ENCODE peak calls at places on chromosomes 4 and X, in four cellular contexts. E, H, Q and V are unnamed samples.

GRCh38 chr4:108849611-108850406 is 87.0 kb upstream of the ETNPPL start:
- DNase-seq in Q (no peak), H (peak; percentile 47), E (peak; percentile 76), V (no peak)

GRCh38 chrX:22063284-22063683 is 31.2 kb downstream of the PHEX start:
- DNase-seq in Q (no peak), H (no peak), E (no peak), V (no peak)

GRCh38 chr4:186020793-186021407 is 48.1 kb upstream of the TLR3 start:
- DNase-seq in H (no peak), E (no peak), Q (no peak), V (no peak)

GRCh38 chrX:136745215-136746173 is 35.2 kb downstream of the ARHGEF6 start:
- DNase-seq in H (peak; percentile 52), E (no peak), Q (no peak), V (no peak)

GRCh38 chr4:7756071-7756470 is 183.6 kb downstream of the AFAP1 start:
- DNase-seq in Q (no peak), H (no peak), E (no peak), V (no peak)

GRCh38 chrX:2385224-2385623 is 115.6 kb downstream of the DHRSX start:
- DNase-seq in Q (no peak), E (peak; percentile 89), H (peak; percentile 87), V (no peak)

GRCh38 chrX:140710710-140711109 is 1.2 kb downstream of the LINC00632 start:
- DNase-seq in E (no peak), Q (no peak), H (no peak), V (no peak)

GRCh38 chr4:138390286-138390685 is 148.1 kb upstream of the SLC7A11 start:
- DNase-seq in E (no peak), Q (no peak), H (peak; percentile 3), V (no peak)

GRCh38 chr4:116531026-116531425 is 554.4 kb downstream of the TRAM1L1 start:
- DNase-seq in E (no peak), Q (no peak), H (no peak), V (no peak)

GRCh38 chrX:111010151-111010550 is 85.8 kb upstream of the PAK3 start:
- DNase-seq in H (no peak), E (no peak), Q (no peak), V (no peak)

GRCh38 chrX:13151806-13152510 is 107.5 kb upstream of the FAM9C start:
- DNase-seq in E (peak; percentile 34), Q (no peak), H (no peak), V (no peak)

GRCh38 chr4:7183161-7183560 is 9.2 kb upstream of the SORCS2 start:
- DNase-seq in Q (no peak), H (peak; percentile 85), E (no peak), V (no peak)

GRCh38 chrX:23394421-23394820 is 59.8 kb downstream of the PTCHD1 start:
- DNase-seq in Q (no peak), H (no peak), E (peak; percentile 4), V (no peak)

GRCh38 chrX:103404225-103405008 is 28.1 kb downstream of the BEX3 start:
- DNase-seq in Q (peak; percentile 29), H (no peak), E (peak; percentile 75), V (peak; percentile 87)

GRCh38 chrX:47266643-47267042 is 33.8 kb downstream of the USP11 start:
- DNase-seq in H (no peak), Q (no peak), E (no peak), V (no peak)

GRCh38 chr4:147511005-147511660 is 30.2 kb downstream of the EDNRA start:
- DNase-seq in H (peak; percentile 26), Q (no peak), E (no peak), V (no peak)

GRCh38 chrX:104922206-104922621 is 298.3 kb downstream of the TEX13A start:
- DNase-seq in H (peak; percentile 88), Q (peak; percentile 26), E (peak; percentile 58), V (peak; percentile 77)

GRCh38 chr4:150264595-150265141 is 186.4 kb downstream of the DCLK2 start:
- DNase-seq in H (no peak), E (no peak), Q (no peak), V (no peak)

GRCh38 chrX:373641-374471 is 12.9 kb downstream of the PPP2R3B start:
- DNase-seq in Q (no peak), H (peak; percentile 90), E (no peak), V (no peak)

GRCh38 chr4:11650801-11651596 is 222.3 kb upstream of the HS3ST1 start:
- DNase-seq in Q (no peak), E (peak; percentile 4), H (no peak), V (no peak)

GRCh38 chr4:59655996-59656395 is 1544.1 kb upstream of the ADGRL3 start:
- DNase-seq in E (no peak), H (no peak), Q (no peak), V (no peak)

GRCh38 chr4:108919229-108919893 is 156.5 kb upstream of the ETNPPL start:
- DNase-seq in H (no peak), E (no peak), Q (no peak), V (no peak)

GRCh38 chrX:148624951-148625350 is 124.5 kb downstream of the AFF2 start:
- DNase-seq in Q (no peak), E (no peak), H (no peak), V (no peak)

GRCh38 chr4:39729557-39729956 is 31.6 kb downstream of the UBE2K start:
- DNase-seq in Q (no peak), H (peak; percentile 18), E (peak; percentile 32), V (no peak)

GRCh38 chrX:31449975-31450374 is 378.1 kb upstream of the FTHL17 start:
- DNase-seq in Q (no peak), H (no peak), E (no peak), V (no peak)

GRCh38 chr4:114318309-114318708 is 280.3 kb upstream of the UGT8 start:
- DNase-seq in E (no peak), Q (no peak), H (no peak), V (no peak)

GRCh38 chr4:9832640-9833039 is 51.2 kb downstream of the DRD5 start:
- DNase-seq in Q (no peak), E (no peak), H (no peak), V (no peak)

GRCh38 chr4:53956053-53956452 is 108.4 kb downstream of the CHIC2 start:
- DNase-seq in H (no peak), Q (no peak), E (no peak), V (no peak)

GRCh38 chrX:617891-618290 is 12.7 kb upstream of the SHOX start:
- DNase-seq in Q (no peak), E (no peak), H (no peak), V (no peak)

GRCh38 chrX:10021461-10022272 is 54.5 kb downstream of the CLDN34 start:
- DNase-seq in Q (no peak), E (no peak), H (no peak), V (no peak)

GRCh38 chr4:72312032-72312650 is 256.9 kb downstream of the ADAMTS3 start:
- DNase-seq in E (peak; percentile 97), Q (peak; percentile 46), H (no peak), V (peak; percentile 17)

GRCh38 chr4:62881901-62882300 is 1527.3 kb downstream of the TECRL start:
- DNase-seq in E (no peak), H (no peak), Q (no peak), V (no peak)

GRCh38 chr4:189940178-189941004 is at the start of gene FRG1:
- DNase-seq in E (peak; percentile 88), H (peak; percentile 91), Q (peak; percentile 85), V (peak; percentile 71)

GRCh38 chr4:60962286-60962685 is 237.8 kb upstream of the ADGRL3 start:
- DNase-seq in E (no peak), H (no peak), Q (no peak), V (no peak)

GRCh38 chr4:23788460-23788859 is 101.4 kb downstream of the PPARGC1A start:
- DNase-seq in E (no peak), H (no peak), Q (no peak), V (no peak)

GRCh38 chr4:13541720-13542576 is 2.4 kb downstream of the NKX3-2 start:
- DNase-seq in H (peak; percentile 59), Q (no peak), E (no peak), V (no peak)

GRCh38 chr4:13543648-13544555 is at the start of gene NKX3-2:
- DNase-seq in H (peak; percentile 97), Q (no peak), E (no peak), V (no peak)

GRCh38 chr4:13542577-13543042 is 1.7 kb downstream of the NKX3-2 start:
- DNase-seq in Q (no peak), H (peak; percentile 84), E (no peak), V (no peak)

GRCh38 chr4:13544556-13545393 is 467 bp upstream of the NKX3-2 start:
- DNase-seq in E (no peak), Q (no peak), H (peak; percentile 100), V (no peak)

GRCh38 chr4:13543091-13543581 is 1.2 kb downstream of the NKX3-2 start:
- DNase-seq in Q (no peak), H (peak; percentile 87), E (no peak), V (no peak)
- H3K4me3 ChIP-seq in Q (no peak overlapping the region), H (peak overlapping the region; percentile 78), E (no peak overlapping the region), V (no peak overlapping the region)

DNA sequence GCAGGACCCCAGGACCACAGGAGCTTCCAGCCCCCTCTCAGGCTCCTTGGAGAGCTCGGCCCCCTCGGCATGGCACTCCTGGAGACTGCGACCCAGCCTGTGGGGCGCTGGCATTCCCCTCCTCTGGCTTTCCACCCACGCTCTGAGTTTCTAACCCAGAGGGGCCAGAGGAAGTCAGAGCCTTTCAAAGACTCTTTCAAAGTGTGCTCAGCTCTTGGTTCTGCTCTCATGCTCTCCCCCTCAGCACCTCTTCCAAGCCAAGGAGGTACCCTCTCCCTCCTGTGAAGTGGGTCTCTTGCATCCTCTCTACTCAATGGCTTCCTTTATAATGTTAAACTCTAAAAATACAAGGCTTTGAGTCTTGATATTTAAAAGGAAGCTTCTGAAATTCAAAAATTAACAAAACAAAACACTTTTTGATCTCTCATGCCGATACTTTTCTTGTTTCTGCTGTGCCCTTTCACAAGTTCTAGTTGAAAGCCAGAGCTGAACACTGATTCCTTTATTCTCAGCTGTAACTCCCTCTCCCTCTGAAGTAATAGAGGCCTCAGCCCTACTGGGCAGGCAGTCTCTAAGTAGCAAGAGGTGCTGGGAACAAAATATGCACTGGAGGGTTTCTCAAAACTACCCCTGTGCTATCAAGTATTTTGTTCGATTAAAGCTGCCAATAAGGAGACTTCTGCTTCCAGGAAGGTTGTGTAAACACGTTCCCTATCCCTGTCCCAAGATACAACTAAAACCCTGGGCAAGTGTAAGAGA is 82.8 kb downstream of the NAT8L start:
- DNase-seq in Q (no peak), H (no peak), E (no peak), V (no peak)
- H3K4me3 ChIP-seq in Q (no peak overlapping the region), H (no peak overlapping the region), E (no peak overlapping the region), V (no peak overlapping the region)

DNA sequence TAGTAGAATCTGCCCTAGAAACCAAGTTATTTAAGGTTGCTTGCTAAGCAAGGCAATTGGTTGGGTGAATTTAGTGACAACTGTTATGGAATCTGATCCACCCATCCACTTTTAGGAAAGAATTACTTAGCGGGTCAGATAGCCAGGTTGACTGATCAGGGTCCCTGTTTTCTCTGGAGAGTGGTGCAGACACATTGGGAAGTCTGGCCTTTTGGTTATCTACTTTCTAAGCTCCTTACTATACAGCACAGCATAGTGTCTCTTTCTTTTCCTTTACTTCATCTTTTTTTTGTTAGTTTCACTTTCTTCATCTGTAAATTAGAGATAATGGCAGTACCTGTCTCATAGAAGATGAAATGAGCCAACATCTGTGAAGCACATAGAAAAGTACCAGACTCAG is 7.4 kb downstream of the HERC3 start:
- DNase-seq in H (no peak), E (no peak), Q (no peak), V (no peak)
- H3K4me3 ChIP-seq in H (peak overlapping the region; percentile 52), E (no peak overlapping the region), Q (no peak overlapping the region), V (peak overlapping the region; percentile 40)

GRCh38 chr4:99651370-99651769 is 6.3 kb downstream of the C4orf54 start:
- DNase-seq in E (no peak), Q (no peak), H (no peak), V (no peak)
- H3K4me3 ChIP-seq in E (no peak overlapping the region), Q (no peak overlapping the region), H (no peak overlapping the region), V (no peak overlapping the region)